ENCODE peak calls at places on chromosomes 1 and 21, in eight cellular contexts. I is SW 1271; F is stimulated activated CD8-positive, alpha-beta memory T cell treated with anti-CD3 and anti-CD28 coated beads, Interleukin-15, amount 100 ng/mL, for 48 hours; N is NCI-H2029 treated with DMSO at 0.1 percent for 48 hours; K is caudate nucleus; H is Peyer's patch; S is AG09309; R is ascending aorta. Z is an unnamed sample.

GRCh38 chr21:32427958-32428623 is 15.6 kb downstream of the EVA1C start:
- DNase-seq in S (no peak), F (no peak), H (no peak), R (no peak), K (no peak), N (no peak), I (no peak), Z (no peak)

GRCh38 chr1:232352956-232353355 is 277.0 kb downstream of the SIPA1L2 start:
- DNase-seq in I (no peak), H (no peak), R (no peak), S (no peak), F (no peak), N (peak; percentile 22), K (no peak), Z (no peak)

GRCh38 chr21:35048706-35049617 is at the start of gene RUNX1:
- DNase-seq in K (no peak), I (no peak), H (no peak), F (peak; percentile 78), N (no peak), S (peak; percentile 95), R (peak; percentile 82), Z (no peak)

GRCh38 chr1:37448691-37449417 is 25.5 kb upstream of the ZC3H12A start:
- DNase-seq in N (no peak), F (no peak), R (no peak), I (no peak), K (no peak), H (no peak), S (no peak), Z (no peak)

GRCh38 chr1:149942207-149942606 is 5.5 kb upstream of the MTMR11 start:
- DNase-seq in I (no peak), K (no peak), N (no peak), S (no peak), R (no peak), H (no peak), F (no peak), Z (no peak)

GRCh38 chr1:236773919-236774318 is 21.2 kb upstream of the MTR start:
- DNase-seq in N (no peak), R (no peak), H (no peak), S (no peak), F (no peak), I (no peak), K (no peak), Z (no peak)

GRCh38 chr1:24154215-24154614 is 11.3 kb upstream of the IL22RA1 start:
- DNase-seq in K (no peak), F (no peak), H (no peak), R (no peak), I (no peak), S (no peak), N (no peak), Z (peak; percentile 66)

GRCh38 chr1:9052272-9053049 is 17.0 kb downstream of the SLC2A5 start:
- DNase-seq in H (peak; percentile 0), K (no peak), N (no peak), R (no peak), S (no peak), F (no peak), I (no peak), Z (no peak)

GRCh38 chr1:247332901-247333361 is 1.3 kb upstream of the ZNF496 start:
- DNase-seq in N (peak; percentile 53), S (no peak), R (peak; percentile 71), H (no peak), F (no peak), K (no peak), I (no peak), Z (peak; percentile 47)